ENCODE peak calls at places on chromosome 20, in eight cellular contexts. One of them, this sample, is unnamed.

GRCh38 chr20:1427457-1428054 is 34.7 kb upstream of the FKBP1A start:
- DNase-seq in BJ: no peak
- DNase-seq in breast epithelium: no peak
- DNase-seq in cardiac fibroblast: no peak
- DNase-seq in ovary: no peak
- DNase-seq in CD8-positive, alpha-beta T cell: no peak
- DNase-seq in bronchial epithelial cell: no peak
- DNase-seq in astrocyte of the cerebellum: no peak
- DNase-seq in this sample: no peak

GRCh38 chr20:9119776-9120175 is 50.9 kb downstream of the PLCB4 start:
- DNase-seq in bronchial epithelial cell: peak; percentile 76
- DNase-seq in ovary: no peak
- DNase-seq in BJ: no peak
- DNase-seq in breast epithelium: peak; percentile 45
- DNase-seq in CD8-positive, alpha-beta T cell: no peak
- DNase-seq in astrocyte of the cerebellum: no peak
- DNase-seq in cardiac fibroblast: no peak
- DNase-seq in this sample: no peak

GRCh38 chr20:17969276-17969883 is 562 bp downstream of the MGME1 start:
- DNase-seq in cardiac fibroblast: peak; percentile 49
- DNase-seq in astrocyte of the cerebellum: no peak
- DNase-seq in BJ: no peak
- DNase-seq in breast epithelium: peak; percentile 39
- DNase-seq in bronchial epithelial cell: peak; percentile 57
- DNase-seq in ovary: no peak
- DNase-seq in CD8-positive, alpha-beta T cell: no peak
- DNase-seq in this sample: no peak

GRCh38 chr20:3818155-3819151 is 1.9 kb upstream of the AP5S1 start:
- DNase-seq in breast epithelium: peak; percentile 67
- DNase-seq in astrocyte of the cerebellum: peak; percentile 59
- DNase-seq in CD8-positive, alpha-beta T cell: no peak
- DNase-seq in cardiac fibroblast: peak; percentile 89
- DNase-seq in bronchial epithelial cell: peak; percentile 63
- DNase-seq in BJ: no peak
- DNase-seq in ovary: peak; percentile 78
- DNase-seq in this sample: peak; percentile 75

GRCh38 chr20:48849779-48850178 is 22.0 kb upstream of the PREX1 start:
- DNase-seq in bronchial epithelial cell: no peak
- DNase-seq in ovary: no peak
- DNase-seq in BJ: no peak
- DNase-seq in astrocyte of the cerebellum: no peak
- DNase-seq in breast epithelium: no peak
- DNase-seq in cardiac fibroblast: no peak
- DNase-seq in CD8-positive, alpha-beta T cell: no peak
- DNase-seq in this sample: no peak

GRCh38 chr20:63775096-63775978 is 35.8 kb downstream of the SLC2A4RG start:
- DNase-seq in bronchial epithelial cell: no peak
- DNase-seq in CD8-positive, alpha-beta T cell: no peak
- DNase-seq in astrocyte of the cerebellum: peak; percentile 23
- DNase-seq in breast epithelium: no peak
- DNase-seq in ovary: peak; percentile 78
- DNase-seq in BJ: no peak
- DNase-seq in cardiac fibroblast: no peak
- DNase-seq in this sample: no peak

GRCh38 chr20:60116128-60116909 is 158.1 kb downstream of the CDH26 start:
- DNase-seq in astrocyte of the cerebellum: no peak
- DNase-seq in breast epithelium: no peak
- DNase-seq in ovary: no peak
- DNase-seq in BJ: no peak
- DNase-seq in bronchial epithelial cell: no peak
- DNase-seq in CD8-positive, alpha-beta T cell: no peak
- DNase-seq in cardiac fibroblast: no peak
- DNase-seq in this sample: no peak

GRCh38 chr20:31604567-31605030 is 490 bp upstream of the ID1 start:
- DNase-seq in ovary: no peak
- DNase-seq in BJ: no peak
- DNase-seq in bronchial epithelial cell: no peak
- DNase-seq in astrocyte of the cerebellum: no peak
- DNase-seq in CD8-positive, alpha-beta T cell: no peak
- DNase-seq in breast epithelium: no peak
- DNase-seq in cardiac fibroblast: no peak
- DNase-seq in this sample: no peak

GRCh38 chr20:24098886-24099285 is 110.3 kb upstream of the GGTLC1 start:
- DNase-seq in CD8-positive, alpha-beta T cell: no peak
- DNase-seq in cardiac fibroblast: peak; percentile 82
- DNase-seq in bronchial epithelial cell: peak; percentile 88
- DNase-seq in ovary: peak; percentile 28
- DNase-seq in breast epithelium: no peak
- DNase-seq in BJ: no peak
- DNase-seq in astrocyte of the cerebellum: peak; percentile 5
- DNase-seq in this sample: no peak

GRCh38 chr20:36113015-36113414 is 41.5 kb upstream of the EPB41L1 start:
- DNase-seq in cardiac fibroblast: no peak
- DNase-seq in CD8-positive, alpha-beta T cell: no peak
- DNase-seq in breast epithelium: peak; percentile 84
- DNase-seq in bronchial epithelial cell: no peak
- DNase-seq in astrocyte of the cerebellum: no peak
- DNase-seq in ovary: no peak
- DNase-seq in BJ: no peak
- DNase-seq in this sample: no peak

GRCh38 chr20:52572687-52573086 is 381.1 kb upstream of the ZFP64 start:
- DNase-seq in astrocyte of the cerebellum: no peak
- DNase-seq in BJ: no peak
- DNase-seq in cardiac fibroblast: peak; percentile 4
- DNase-seq in ovary: no peak
- DNase-seq in breast epithelium: no peak
- DNase-seq in CD8-positive, alpha-beta T cell: no peak
- DNase-seq in bronchial epithelial cell: peak; percentile 25
- DNase-seq in this sample: no peak

GRCh38 chr20:47113362-47114118 is 218.9 kb downstream of the EYA2 start:
- DNase-seq in CD8-positive, alpha-beta T cell: no peak
- DNase-seq in BJ: no peak
- DNase-seq in ovary: no peak
- DNase-seq in astrocyte of the cerebellum: no peak
- DNase-seq in breast epithelium: no peak
- DNase-seq in cardiac fibroblast: peak; percentile 48
- DNase-seq in bronchial epithelial cell: no peak
- DNase-seq in this sample: no peak

GRCh38 chr20:33408716-33409654 is 7.7 kb upstream of the CDK5RAP1 start:
- DNase-seq in CD8-positive, alpha-beta T cell: no peak
- DNase-seq in BJ: no peak
- DNase-seq in ovary: no peak
- DNase-seq in bronchial epithelial cell: no peak
- DNase-seq in breast epithelium: no peak
- DNase-seq in cardiac fibroblast: no peak
- DNase-seq in astrocyte of the cerebellum: no peak
- DNase-seq in this sample: no peak

GRCh38 chr20:10467985-10468845 is 33.1 kb downstream of the SLX4IP start:
- DNase-seq in BJ: no peak
- DNase-seq in CD8-positive, alpha-beta T cell: no peak
- DNase-seq in ovary: no peak
- DNase-seq in bronchial epithelial cell: no peak
- DNase-seq in breast epithelium: no peak
- DNase-seq in cardiac fibroblast: peak; percentile 40
- DNase-seq in astrocyte of the cerebellum: no peak
- DNase-seq in this sample: no peak

GRCh38 chr20:64232794-64233193 is 22.8 kb upstream of the PCMTD2 start:
- DNase-seq in breast epithelium: no peak
- DNase-seq in BJ: no peak
- DNase-seq in CD8-positive, alpha-beta T cell: no peak
- DNase-seq in bronchial epithelial cell: no peak
- DNase-seq in ovary: no peak
- DNase-seq in cardiac fibroblast: no peak
- DNase-seq in astrocyte of the cerebellum: no peak
- DNase-seq in this sample: no peak

GRCh38 chr20:59004763-59005522 is 2.1 kb downstream of the CTSZ start:
- DNase-seq in BJ: no peak
- DNase-seq in bronchial epithelial cell: no peak
- DNase-seq in astrocyte of the cerebellum: no peak
- DNase-seq in ovary: no peak
- DNase-seq in cardiac fibroblast: no peak
- DNase-seq in breast epithelium: no peak
- DNase-seq in CD8-positive, alpha-beta T cell: peak; percentile 73
- DNase-seq in this sample: peak; percentile 90

GRCh38 chr20:1646975-1647431 is 10.6 kb downstream of the SIRPG start:
- DNase-seq in BJ: no peak
- DNase-seq in breast epithelium: no peak
- DNase-seq in bronchial epithelial cell: no peak
- DNase-seq in ovary: no peak
- DNase-seq in cardiac fibroblast: no peak
- DNase-seq in astrocyte of the cerebellum: no peak
- DNase-seq in CD8-positive, alpha-beta T cell: peak; percentile 50
- DNase-seq in this sample: no peak

GRCh38 chr20:4978050-4978918 is 23.0 kb downstream of the SLC23A2 start:
- DNase-seq in ovary: no peak
- DNase-seq in bronchial epithelial cell: no peak
- DNase-seq in cardiac fibroblast: no peak
- DNase-seq in BJ: no peak
- DNase-seq in astrocyte of the cerebellum: no peak
- DNase-seq in breast epithelium: no peak
- DNase-seq in CD8-positive, alpha-beta T cell: no peak
- DNase-seq in this sample: no peak

GRCh38 chr20:5073154-5074049 is 46.4 kb downstream of the PCNA start:
- DNase-seq in ovary: peak; percentile 67
- DNase-seq in breast epithelium: peak; percentile 75
- DNase-seq in CD8-positive, alpha-beta T cell: no peak
- DNase-seq in cardiac fibroblast: peak; percentile 66
- DNase-seq in astrocyte of the cerebellum: peak; percentile 19
- DNase-seq in BJ: peak; percentile 23
- DNase-seq in bronchial epithelial cell: peak; percentile 73
- DNase-seq in this sample: peak; percentile 81

GRCh38 chr20:52457826-52458225 is 266.2 kb upstream of the ZFP64 start:
- DNase-seq in CD8-positive, alpha-beta T cell: no peak
- DNase-seq in breast epithelium: no peak
- DNase-seq in ovary: no peak
- DNase-seq in BJ: no peak
- DNase-seq in bronchial epithelial cell: peak; percentile 63
- DNase-seq in cardiac fibroblast: peak; percentile 4
- DNase-seq in astrocyte of the cerebellum: no peak
- DNase-seq in this sample: no peak

GRCh38 chr20:663315-664090 is 10.5 kb upstream of the SRXN1 start:
- DNase-seq in breast epithelium: no peak
- DNase-seq in CD8-positive, alpha-beta T cell: no peak
- DNase-seq in cardiac fibroblast: peak; percentile 37
- DNase-seq in BJ: no peak
- DNase-seq in astrocyte of the cerebellum: no peak
- DNase-seq in ovary: no peak
- DNase-seq in bronchial epithelial cell: no peak
- DNase-seq in this sample: no peak

DNA sequence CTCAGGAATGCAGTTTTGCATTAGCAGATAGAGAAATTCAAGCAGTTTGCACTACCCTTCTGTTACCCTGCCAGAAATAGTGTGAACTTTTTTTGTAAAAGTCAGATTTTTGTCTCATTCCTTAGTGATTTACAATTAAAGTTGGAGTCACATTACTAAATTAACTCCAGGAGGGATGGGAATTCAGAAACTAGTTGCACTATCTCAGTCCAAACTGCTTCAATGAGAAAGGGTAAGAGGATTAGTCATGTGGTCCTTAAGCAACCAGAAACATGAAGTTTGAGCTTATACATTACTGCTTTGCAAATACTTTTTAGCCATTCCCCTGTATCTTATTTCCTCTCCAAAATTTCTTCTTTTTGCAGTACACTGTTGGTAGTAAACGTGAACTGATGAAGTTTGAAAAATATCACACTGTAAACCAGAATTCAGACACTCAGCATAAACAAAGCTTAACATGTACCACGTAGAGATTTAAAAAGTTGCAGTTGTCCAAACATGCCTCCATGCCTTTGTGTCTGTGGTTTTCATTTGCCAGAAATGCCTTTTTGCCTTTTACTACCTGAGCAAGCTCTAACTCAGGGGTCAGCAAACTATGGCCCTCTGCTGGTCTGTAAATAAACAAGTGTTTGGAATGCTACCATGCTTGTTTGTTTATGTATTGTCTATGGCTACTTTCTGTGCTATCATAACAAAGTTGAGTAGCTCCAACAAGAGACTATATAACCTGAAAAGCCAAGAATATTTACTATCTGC is 49.7 kb downstream of the TP53INP2 start:
- DNase-seq in astrocyte of the cerebellum: no peak
- DNase-seq in BJ: no peak
- DNase-seq in ovary: no peak
- DNase-seq in breast epithelium: no peak
- DNase-seq in CD8-positive, alpha-beta T cell: no peak
- DNase-seq in cardiac fibroblast: no peak
- DNase-seq in bronchial epithelial cell: peak; percentile 49
- DNase-seq in this sample: no peak
- TF ChIP-seq CTCF in astrocyte of the cerebellum: no peak
- TF ChIP-seq CTCF in BJ: no peak
- TF ChIP-seq CTCF in ovary: no peak
- TF ChIP-seq CTCF in breast epithelium: no peak
- TF ChIP-seq CTCF in CD8-positive, alpha-beta T cell: no peak
- TF ChIP-seq CTCF in cardiac fibroblast: no peak
- TF ChIP-seq CTCF in bronchial epithelial cell: no peak
- TF ChIP-seq CTCF in this sample: no peak

GRCh38 chr20:57609842-57610167 is 10.4 kb downstream of the ZBP1 start:
- DNase-seq in bronchial epithelial cell: no peak
- DNase-seq in CD8-positive, alpha-beta T cell: no peak
- DNase-seq in cardiac fibroblast: no peak
- DNase-seq in astrocyte of the cerebellum: no peak
- DNase-seq in ovary: no peak
- DNase-seq in breast epithelium: no peak
- DNase-seq in BJ: no peak
- DNase-seq in this sample: no peak
- TF ChIP-seq CTCF in bronchial epithelial cell: no peak
- TF ChIP-seq CTCF in CD8-positive, alpha-beta T cell: no peak
- TF ChIP-seq CTCF in cardiac fibroblast: no peak
- TF ChIP-seq CTCF in astrocyte of the cerebellum: no peak
- TF ChIP-seq CTCF in ovary: no peak
- TF ChIP-seq CTCF in breast epithelium: no peak
- TF ChIP-seq CTCF in BJ: peak; percentile 5
- TF ChIP-seq CTCF in this sample: no peak

GRCh38 chr20:37781626-37782025 is 87.8 kb downstream of the CTNNBL1 start:
- DNase-seq in bronchial epithelial cell: peak; percentile 52
- DNase-seq in astrocyte of the cerebellum: no peak
- DNase-seq in CD8-positive, alpha-beta T cell: no peak
- DNase-seq in BJ: no peak
- DNase-seq in breast epithelium: no peak
- DNase-seq in ovary: no peak
- DNase-seq in cardiac fibroblast: peak; percentile 11
- DNase-seq in this sample: no peak
- TF ChIP-seq CTCF in bronchial epithelial cell: no peak
- TF ChIP-seq CTCF in astrocyte of the cerebellum: no peak
- TF ChIP-seq CTCF in CD8-positive, alpha-beta T cell: no peak
- TF ChIP-seq CTCF in BJ: no peak
- TF ChIP-seq CTCF in breast epithelium: no peak
- TF ChIP-seq CTCF in ovary: no peak
- TF ChIP-seq CTCF in cardiac fibroblast: no peak
- TF ChIP-seq CTCF in this sample: no peak

DNA sequence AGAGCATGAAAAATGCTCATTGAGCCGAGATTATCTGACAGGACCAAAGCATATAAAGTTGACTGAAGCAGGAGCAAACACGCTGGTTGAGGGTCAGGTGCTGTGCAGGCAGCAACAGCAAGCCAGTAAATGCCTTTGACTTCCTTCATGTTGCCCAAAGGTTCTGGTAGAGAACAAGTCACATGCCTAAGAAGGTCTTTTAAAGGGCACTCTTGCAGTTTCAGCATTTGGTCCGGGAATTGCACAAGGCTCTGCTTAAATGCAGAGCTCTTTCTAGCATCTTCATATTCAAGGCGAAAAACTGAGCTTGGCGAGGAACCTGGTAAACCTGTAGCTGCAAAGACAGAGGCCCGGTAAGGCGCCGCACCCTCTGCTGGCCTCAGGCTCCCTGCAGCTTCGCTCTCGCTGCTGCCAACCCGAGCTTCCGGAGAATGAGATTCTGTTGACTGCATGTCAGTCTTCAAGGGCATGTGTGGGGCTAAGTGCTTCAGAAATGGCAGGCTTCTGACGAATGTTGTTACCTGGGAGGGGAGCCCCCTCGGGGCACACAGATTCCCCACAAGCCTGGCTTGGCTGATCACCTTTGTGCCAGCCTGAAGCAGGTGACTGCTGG is 205.2 kb downstream of the KIF16B start:
- DNase-seq in cardiac fibroblast: no peak
- DNase-seq in breast epithelium: no peak
- DNase-seq in bronchial epithelial cell: no peak
- DNase-seq in ovary: no peak
- DNase-seq in CD8-positive, alpha-beta T cell: no peak
- DNase-seq in BJ: no peak
- DNase-seq in astrocyte of the cerebellum: no peak
- DNase-seq in this sample: no peak
- TF ChIP-seq CTCF in cardiac fibroblast: no peak
- TF ChIP-seq CTCF in breast epithelium: no peak
- TF ChIP-seq CTCF in bronchial epithelial cell: no peak
- TF ChIP-seq CTCF in ovary: no peak
- TF ChIP-seq CTCF in CD8-positive, alpha-beta T cell: no peak
- TF ChIP-seq CTCF in BJ: no peak
- TF ChIP-seq CTCF in astrocyte of the cerebellum: no peak
- TF ChIP-seq CTCF in this sample: no peak